ENCODE peak calls at places on chromosomes 1 and 21, in ten cellular contexts. H is GM12865, I is RWPE2, O is fibroblast of lung, A is Peyer's patch, Y is IMR-90, F is PC-9, B is ovary, S is A673, R is foreskin fibroblast. K is an unnamed sample.
A peak's percentile ranks its signal among the peaks of the same experiment; 100 is the strongest.

GRCh38 chr1:110283677-110284076 is 55.5 kb upstream of the RBM15 start:
- DNase-seq in A (no peak), Y (peak; percentile 28), R (no peak), O (no peak), S (no peak), H (no peak), F (no peak), I (no peak), B (no peak), K (no peak)

GRCh38 chr21:44337941-44338895 is 972 bp downstream of the CFAP410 start:
- DNase-seq in F (peak; percentile 67), R (peak; percentile 32), S (peak; percentile 33), B (peak; percentile 74), A (peak; percentile 80), I (no peak), H (peak; percentile 49), Y (peak; percentile 47), O (peak; percentile 64), K (no peak)

GRCh38 chr21:26169611-26170470 is 729 bp downstream of the APP start:
- DNase-seq in I (peak; percentile 64), O (peak; percentile 73), S (peak; percentile 81), B (peak; percentile 49), H (peak; percentile 74), Y (peak; percentile 65), A (peak; percentile 71), R (peak; percentile 43), F (peak; percentile 35), K (no peak)

GRCh38 chr1:78884685-78885452 is 121.7 kb downstream of the ADGRL4 start:
- DNase-seq in Y (peak; percentile 21), R (peak; percentile 9), S (peak; percentile 69), A (no peak), I (no peak), F (no peak), H (peak; percentile 12), B (no peak), O (peak; percentile 11), K (no peak)

GRCh38 chr1:246632584-246633168 is 66.4 kb downstream of the CNST start:
- DNase-seq in Y (peak; percentile 88), I (no peak), A (no peak), O (peak; percentile 78), S (no peak), F (peak; percentile 30), R (peak; percentile 59), H (no peak), B (no peak), K (no peak)

GRCh38 chr1:202207292-202207691 is 13.7 kb downstream of the LGR6 start:
- DNase-seq in S (peak; percentile 61), I (no peak), R (peak; percentile 60), O (peak; percentile 76), A (no peak), H (no peak), F (no peak), Y (peak; percentile 73), B (no peak), K (peak; percentile 74)

GRCh38 chr1:164709108-164709507 is 150.1 kb downstream of the PBX1 start:
- DNase-seq in F (no peak), Y (peak; percentile 29), B (no peak), H (no peak), O (peak; percentile 41), R (no peak), A (no peak), I (no peak), S (no peak), K (no peak)

GRCh38 chr1:91916046-91916445 is 30.1 kb upstream of the TGFBR3 start:
- DNase-seq in F (no peak), B (no peak), H (no peak), Y (no peak), R (no peak), S (no peak), O (no peak), I (no peak), A (no peak), K (no peak)

GRCh38 chr1:111738436-111739221 is 566 bp downstream of the INKA2 start:
- DNase-seq in F (peak; percentile 66), R (peak; percentile 69), H (peak; percentile 75), Y (peak; percentile 49), B (peak; percentile 75), O (peak; percentile 71), I (no peak), S (peak; percentile 79), A (peak; percentile 76), K (peak; percentile 21)

GRCh38 chr1:201142854-201143725 is 11.2 kb downstream of the TMEM9 start:
- DNase-seq in Y (no peak), A (no peak), F (no peak), O (no peak), I (no peak), S (no peak), H (no peak), B (no peak), R (no peak), K (no peak)

DNA sequence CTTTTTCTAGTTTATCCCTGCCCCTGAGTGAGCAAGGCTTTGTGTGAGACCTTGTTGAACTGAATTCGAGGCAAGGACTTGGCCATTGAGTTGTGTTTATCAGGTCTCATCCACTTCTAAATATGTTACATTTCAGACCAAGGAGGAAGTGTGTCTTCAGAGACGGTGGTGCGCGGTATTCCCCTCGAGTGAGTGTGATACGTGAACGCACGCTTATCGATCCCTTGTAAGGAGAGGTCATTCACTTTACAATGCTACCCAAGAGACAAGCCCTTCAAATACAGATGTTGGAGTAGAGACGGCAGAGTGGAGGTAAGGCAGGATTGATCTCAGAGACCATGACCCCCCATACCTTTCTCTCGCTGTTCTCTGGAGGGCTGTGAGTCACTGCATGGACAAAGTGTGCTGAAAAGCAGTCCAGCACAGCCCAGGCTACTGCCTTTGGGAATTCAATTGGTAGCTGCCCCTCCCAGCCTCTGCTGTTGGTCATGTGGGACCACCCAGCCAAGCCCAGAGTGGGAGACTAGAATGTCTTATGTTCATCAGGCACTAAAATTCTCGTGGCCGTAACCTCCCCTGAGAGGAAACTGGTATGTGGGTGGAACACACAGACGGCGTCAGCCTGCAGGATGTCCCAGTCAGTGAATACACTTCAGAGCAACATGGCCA is 16.3 kb upstream of the MTARC1 start:
- DNase-seq in O (no peak), B (no peak), F (no peak), Y (no peak), S (no peak), I (no peak), H (peak; percentile 77), A (peak; percentile 53), R (no peak), K (no peak)
- H3K4me3 ChIP-seq in O (no peak overlapping the region), B (no peak overlapping the region), F (no peak overlapping the region), Y (no peak overlapping the region), S (no peak overlapping the region), I (no peak overlapping the region), H (peak overlapping the region; percentile 55), A (peak overlapping the region; percentile 21), R (no peak overlapping the region), K (no peak overlapping the region)

GRCh38 chr1:196611873-196612272 is 3.6 kb upstream of the KCNT2 start:
- DNase-seq in F (no peak), B (no peak), O (no peak), I (no peak), A (no peak), H (no peak), Y (no peak), S (no peak), R (no peak), K (no peak)

GRCh38 chr1:196607940-196608339 is 300 bp downstream of the KCNT2 start:
- DNase-seq in S (no peak), O (peak; percentile 15), I (no peak), Y (no peak), R (no peak), F (no peak), B (no peak), A (no peak), H (no peak), K (no peak)

GRCh38 chr1:196603651-196604050 is 4.6 kb downstream of the KCNT2 start:
- DNase-seq in I (no peak), Y (no peak), B (no peak), H (no peak), F (no peak), O (no peak), S (no peak), A (no peak), R (no peak), K (no peak)

GRCh38 chr1:196608401-196609113 is at the start of gene KCNT2:
- DNase-seq in I (no peak), A (peak; percentile 58), Y (peak; percentile 29), R (peak; percentile 11), O (peak; percentile 71), B (peak; percentile 88), S (peak; percentile 56), F (peak; percentile 15), H (no peak), K (no peak)

DNA sequence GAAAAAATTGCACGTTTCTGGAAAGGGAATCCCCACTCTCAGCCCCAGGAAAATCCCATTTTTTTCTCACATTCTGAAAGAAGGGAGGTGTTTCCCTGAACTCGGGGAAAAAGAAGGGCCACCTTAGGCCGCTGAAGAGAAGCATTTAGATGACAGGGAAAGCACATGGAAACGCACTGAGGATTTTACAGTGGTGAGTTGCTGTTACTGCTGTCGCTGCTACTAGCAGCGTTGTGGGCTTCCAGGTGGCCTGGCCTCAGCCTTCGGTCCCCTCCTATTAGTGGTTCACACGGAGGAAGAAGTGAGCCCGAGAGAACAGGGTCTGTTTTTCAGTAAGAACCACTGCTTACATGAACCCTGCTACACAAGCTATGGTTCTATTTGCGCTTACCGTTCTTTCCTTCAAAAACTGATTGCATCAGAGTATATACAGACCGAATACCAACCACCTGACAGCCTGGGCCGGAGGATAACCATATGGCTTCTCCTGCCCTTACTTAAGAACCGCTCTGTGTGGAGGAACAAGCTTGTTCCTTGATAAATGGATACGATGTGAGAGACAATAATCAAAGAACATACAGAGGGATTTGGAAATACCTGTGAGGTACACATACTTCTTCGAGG is 986 bp upstream of the KCNT2 start:
- DNase-seq in R (peak; percentile 2), I (no peak), B (no peak), Y (peak; percentile 11), O (peak; percentile 38), A (no peak), S (no peak), H (peak; percentile 6), F (no peak), K (no peak)
- TF ChIP-seq CTCF in R (no peak), I (no peak), B (peak; percentile 15), Y (no peak), O (no peak), A (no peak), S (no peak), H (no peak), F (no peak), K (no peak)

GRCh38 chr1:84286071-84286470 is 15.4 kb upstream of the SAMD13 start:
- DNase-seq in I (no peak), O (peak; percentile 34), Y (peak; percentile 94), S (no peak), F (no peak), R (no peak), H (no peak), A (no peak), B (no peak), K (no peak)
- H3K4me3 ChIP-seq in I (no peak overlapping the region), O (no peak overlapping the region), Y (no peak overlapping the region), S (no peak overlapping the region), F (no peak overlapping the region), R (no peak overlapping the region), H (no peak overlapping the region), A (no peak overlapping the region), B (no peak overlapping the region), K (no peak overlapping the region)

DNA sequence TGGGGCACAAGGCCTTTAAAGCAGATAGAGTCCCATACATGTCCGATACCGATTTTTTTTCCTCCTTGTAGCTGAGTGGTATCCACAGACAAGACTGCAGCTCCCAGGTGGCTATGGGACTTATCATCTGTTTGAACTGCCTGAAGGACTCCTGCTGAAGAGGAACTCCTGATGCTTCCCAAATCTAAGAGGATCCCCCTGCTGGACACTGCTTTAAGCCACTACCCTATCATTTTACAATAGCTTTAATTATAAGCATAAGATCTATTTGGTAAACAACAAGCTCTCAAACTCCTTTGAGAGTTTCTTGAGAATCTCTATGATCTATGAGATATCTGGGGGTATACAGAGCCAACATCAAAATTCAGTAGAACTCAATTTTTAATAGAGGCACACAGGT is 11.7 kb downstream of the NDC1 start:
- DNase-seq in B (no peak), S (no peak), A (no peak), O (peak; percentile 59), F (no peak), Y (peak; percentile 43), I (no peak), H (no peak), R (peak; percentile 33), K (no peak)
- TF ChIP-seq CTCF in B (no peak), S (peak; percentile 17), A (no peak), O (peak; percentile 39), F (no peak), Y (peak; percentile 29), I (no peak), H (no peak), R (peak; percentile 53), K (peak; percentile 24)